ENCODE peak calls at places on chromosomes 11 and 22, in four cellular contexts. U, O, B and J are unnamed samples.

GRCh38 chr11:61769169-61769920 is 16.9 kb downstream of the MYRF start:
- DNase-seq in B (no peak), U (no peak), O (no peak), J (peak)

GRCh38 chr11:19913236-19913892 is 200.7 kb downstream of the NAV2 start:
- DNase-seq in U (no peak), B (no peak), O (no peak), J (no peak)

GRCh38 chr11:14144905-14145304 is 182.4 kb downstream of the SPON1 start:
- DNase-seq in O (no peak), U (no peak), B (no peak), J (no peak)

GRCh38 chr11:23997356-23997755 is 499.5 kb upstream of the LUZP2 start:
- DNase-seq in O (no peak), U (no peak), B (no peak), J (no peak)

GRCh38 chr11:83056204-83056603 is 15.5 kb downstream of the RAB30 start:
- DNase-seq in U (no peak), O (no peak), B (no peak), J (no peak)

GRCh38 chr22:20663137-20663828 is 110.6 kb upstream of the SERPIND1 start:
- DNase-seq in U (no peak), B (no peak), O (no peak), J (no peak)

GRCh38 chr11:59981106-59981770 is 17.4 kb downstream of the OOSP4A start:
- DNase-seq in B (no peak), O (no peak), U (no peak), J (no peak)

GRCh38 chr11:116697011-116697410 is 75.8 kb downstream of the BUD13 start:
- DNase-seq in B (no peak), O (no peak), U (no peak), J (no peak)

GRCh38 chr11:83609181-83609580 is 323.0 kb upstream of the CCDC90B start:
- DNase-seq in B (no peak), O (no peak), U (no peak), J (no peak)

GRCh38 chr11:118988280-118988679 is 9.7 kb upstream of the CENATAC start:
- DNase-seq in B (no peak), U (no peak), O (no peak), J (peak)

GRCh38 chr22:37253164-37253660 is 9.1 kb upstream of the RAC2 start:
- DNase-seq in O (no peak), U (no peak), B (no peak), J (no peak)

GRCh38 chr22:37255558-37256006 is 11.5 kb upstream of the RAC2 start:
- DNase-seq in O (no peak), U (no peak), B (no peak), J (no peak)

GRCh38 chr22:37254867-37255233 is 10.8 kb upstream of the RAC2 start:
- DNase-seq in B (no peak), U (no peak), O (no peak), J (no peak)

GRCh38 chr22:37256075-37256726 is 12.1 kb upstream of the RAC2 start:
- DNase-seq in O (no peak), B (no peak), U (no peak), J (no peak)

GRCh38 chr22:37254206-37254866 is 10.3 kb upstream of the RAC2 start:
- DNase-seq in B (no peak), U (no peak), O (no peak), J (no peak)
- TF ChIP-seq JUND in B (peak), U (peak), O (no peak), J (no peak)

GRCh38 chr22:45090364-45090960 is 73.3 kb upstream of the NUP50 start:
- DNase-seq in B (no peak), O (peak), U (no peak), J (peak)
- TF ChIP-seq JUND in B (no peak), O (no peak), U (no peak), J (no peak)

DNA sequence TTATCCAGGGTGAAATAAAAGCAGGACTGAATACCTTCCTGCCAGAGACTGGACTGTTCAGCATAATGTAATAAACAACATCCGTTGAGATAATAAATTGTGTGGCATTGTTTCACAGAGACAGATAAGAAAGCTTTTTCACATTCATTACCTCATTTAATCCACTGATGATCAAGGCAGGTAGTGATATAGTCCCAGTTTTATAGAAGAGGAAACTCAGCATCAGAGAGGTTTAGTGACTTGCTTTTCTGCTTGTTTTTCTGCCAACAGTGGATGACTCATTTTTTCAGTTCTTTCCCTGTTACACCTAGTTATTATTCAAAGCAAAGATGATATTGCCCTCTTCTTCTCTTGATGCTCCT is 4.0 kb downstream of the MYO18B start:
- DNase-seq in O (no peak), B (peak), U (no peak), J (no peak)
- TF ChIP-seq JUND in O (no peak), B (no peak), U (no peak), J (no peak)

DNA sequence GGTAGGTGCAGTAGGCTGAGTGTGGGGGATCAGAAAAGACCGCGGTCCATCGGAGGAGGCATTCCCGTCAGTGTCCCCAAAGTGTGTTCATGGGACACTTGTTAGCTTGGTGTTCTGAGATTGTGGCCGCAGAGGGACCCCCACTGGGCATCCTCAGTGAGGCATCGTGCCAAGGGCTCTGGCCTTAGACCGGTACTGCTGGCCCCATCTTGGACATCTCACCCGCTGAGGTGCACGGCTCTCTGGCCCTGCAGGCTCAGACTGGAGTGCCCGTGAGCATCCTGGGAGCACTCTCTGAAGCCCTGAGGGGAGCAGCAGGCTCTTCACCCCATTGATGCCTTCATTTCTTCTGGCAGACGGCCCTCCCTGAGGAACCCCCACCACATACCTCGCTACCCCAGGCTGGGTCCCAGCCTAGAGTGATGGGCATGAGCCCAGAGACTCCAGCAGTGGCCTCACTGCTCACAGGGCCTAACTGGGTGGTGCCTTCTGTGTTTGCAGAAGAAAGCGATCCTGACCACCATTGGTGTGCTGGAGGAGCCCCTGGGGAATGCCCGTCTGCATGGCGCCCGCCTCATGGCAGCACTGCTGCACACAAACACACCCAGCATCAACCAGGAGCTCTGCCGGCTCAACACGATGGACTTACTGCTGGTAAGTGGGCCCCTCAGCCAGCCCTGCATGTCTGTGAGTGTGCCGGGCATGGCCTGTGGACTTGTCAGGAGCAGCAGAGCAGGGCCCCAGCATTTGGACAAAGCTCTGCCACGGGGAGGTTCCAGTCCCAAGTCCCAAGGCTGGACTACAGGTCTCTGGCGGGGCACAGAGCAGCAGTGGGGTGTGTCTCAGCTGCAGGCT is 51.6 kb downstream of the SBF1 start:
- DNase-seq in U (no peak), O (no peak), B (no peak), J (no peak)
- TF ChIP-seq JUND in U (no peak), O (no peak), B (no peak), J (no peak)

GRCh38 chr22:48779661-48780596 is 1047.7 kb downstream of the BRD1 start:
- DNase-seq in O (no peak), U (no peak), B (no peak), J (no peak)
- TF ChIP-seq JUND in O (no peak), U (no peak), B (no peak), J (no peak)

DNA sequence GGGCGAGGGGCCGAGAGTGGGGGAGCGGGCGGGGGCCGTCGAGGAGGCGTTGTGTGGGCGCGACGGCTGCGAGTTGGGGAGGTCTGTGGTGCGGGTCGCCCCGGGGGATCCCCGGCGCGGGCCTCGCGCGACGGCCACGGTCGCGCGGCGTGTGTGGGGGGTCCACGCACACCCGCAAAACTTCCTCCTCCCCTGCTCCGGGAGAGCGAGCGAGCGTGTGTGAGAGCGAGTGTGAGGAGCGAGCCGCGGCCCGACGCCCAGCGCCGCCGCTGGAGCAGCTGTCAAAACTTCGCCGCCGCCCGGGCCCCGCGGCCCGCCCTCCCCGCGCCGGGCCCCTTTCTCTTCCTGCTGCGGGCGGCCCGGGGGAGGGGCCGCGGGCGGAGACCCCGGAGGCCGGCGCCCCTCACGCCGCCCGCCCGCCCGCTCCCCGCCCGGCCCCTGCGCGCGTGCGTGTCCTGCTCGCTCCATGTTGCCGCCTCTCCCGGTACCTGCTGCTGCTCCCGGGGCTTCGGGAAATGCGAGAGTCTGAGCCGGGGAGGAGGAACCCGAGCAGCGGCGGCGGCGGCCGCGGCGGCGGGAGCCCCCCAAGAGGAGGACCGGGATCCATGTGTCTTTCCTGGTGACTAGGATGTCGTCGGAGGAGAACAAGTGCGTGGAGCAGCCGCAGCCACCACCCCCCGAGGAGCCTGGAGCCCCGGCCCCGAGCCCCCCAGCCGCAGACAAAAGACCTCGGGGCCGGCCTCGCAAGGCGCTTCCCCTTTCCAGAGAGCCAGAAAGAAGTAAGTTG is 9.0 kb upstream of the CCT8L2 start:
- DNase-seq in O (no peak), U (no peak), B (no peak), J (peak)
- TF ChIP-seq JUND in O (no peak), U (no peak), B (no peak), J (no peak)

GRCh38 chr22:38467904-38468760 is at the start of gene KDELR3:
- DNase-seq in U (peak), O (no peak), B (peak), J (peak)
- TF ChIP-seq JUND in U (no peak), O (no peak), B (no peak), J (no peak)

GRCh38 chr11:89491141-89491690 is at the start of gene NOX4:
- DNase-seq in B (peak), U (no peak), O (no peak), J (no peak)

GRCh38 chr11:89498845-89499448 is 7.8 kb upstream of the NOX4 start:
- DNase-seq in B (no peak), O (no peak), U (peak), J (no peak)

GRCh38 chr11:89495951-89496350 is 4.8 kb upstream of the NOX4 start:
- DNase-seq in O (no peak), B (no peak), U (no peak), J (no peak)
- TF ChIP-seq JUND in O (no peak), B (peak), U (no peak), J (no peak)

GRCh38 chr11:8699903-8700302 is 17.3 kb downstream of the RPL27A start:
- DNase-seq in B (no peak), U (no peak), O (no peak), J (no peak)
- TF ChIP-seq JUND in B (no peak), U (no peak), O (no peak), J (no peak)

GRCh38 chr11:75277991-75278790 is 37.6 kb downstream of the TPBGL start:
- DNase-seq in U (no peak), O (no peak), B (no peak), J (no peak)
- TF ChIP-seq JUND in U (no peak), O (no peak), B (no peak), J (no peak)